ENCODE peak calls at places on chromosome 21, in five cellular contexts. X is HFF-Myc, D is psoas muscle, E is tibial artery, H is right atrium auricular region. S is an unnamed sample.

GRCh38 chr21:43667191-43667904 is 8.0 kb downstream of the RRP1B start:
- DNase-seq in D (no peak), X (no peak), E (no peak), H (no peak), S (no peak)

GRCh38 chr21:7951854-7952519 is 2569.4 kb upstream of the TPTE start:
- DNase-seq in D (no peak), E (no peak), X (no peak), H (no peak), S (no peak)

GRCh38 chr21:44449473-44450363 is 5.6 kb upstream of the LRRC3 start:
- DNase-seq in X (no peak), E (peak), H (no peak), D (no peak), S (no peak)

GRCh38 chr21:27225142-27225541 is 258.3 kb upstream of the ADAMTS5 start:
- DNase-seq in E (no peak), X (no peak), D (no peak), H (no peak), S (no peak)

GRCh38 chr21:36747815-36748381 is 49.0 kb downstream of the SIM2 start:
- DNase-seq in X (no peak), D (peak), H (no peak), E (no peak), S (no peak)

GRCh38 chr21:15730484-15731242 is 881 bp downstream of the USP25 start:
- DNase-seq in D (no peak), H (no peak), X (no peak), E (peak), S (no peak)

GRCh38 chr21:15498455-15498854 is 231.3 kb upstream of the USP25 start:
- DNase-seq in X (no peak), E (no peak), D (no peak), H (no peak), S (no peak)

GRCh38 chr21:44365251-44365966 is 12.0 kb downstream of the TRPM2 start:
- DNase-seq in H (no peak), E (no peak), X (no peak), D (no peak), S (no peak)

GRCh38 chr21:22813201-22813600 is 1815.0 kb downstream of the NCAM2 start:
- DNase-seq in D (no peak), H (no peak), X (no peak), E (no peak), S (no peak)

GRCh38 chr21:43196789-43197188 is 28.0 kb downstream of the CRYAA start:
- DNase-seq in X (no peak), E (no peak), H (no peak), D (no peak), S (peak)

GRCh38 chr21:43643193-43643592 is 16.1 kb downstream of the HSF2BP start:
- DNase-seq in X (no peak), E (no peak), H (no peak), D (no peak), S (no peak)

GRCh38 chr21:18478513-18478912 is 74.9 kb upstream of the TMPRSS15 start:
- DNase-seq in D (no peak), E (no peak), X (no peak), H (no peak), S (no peak)

GRCh38 chr21:21232320-21232719 is 234.1 kb downstream of the NCAM2 start:
- DNase-seq in X (no peak), D (no peak), H (no peak), E (no peak), S (no peak)

GRCh38 chr21:30518876-30519275 is 16.9 kb upstream of the KRTAP19-5 start:
- DNase-seq in D (no peak), H (no peak), X (no peak), E (no peak), S (no peak)

GRCh38 chr21:37562920-37563640 is 196.5 kb downstream of the DYRK1A start:
- DNase-seq in E (peak), D (peak), H (no peak), X (no peak), S (no peak)

GRCh38 chr21:45018131-45019075 is 56.0 kb upstream of the ADARB1 start:
- DNase-seq in D (peak), E (peak), X (no peak), H (no peak), S (no peak)

GRCh38 chr21:35649186-35649585 is 411.1 kb downstream of the SETD4 start:
- DNase-seq in E (no peak), X (no peak), D (no peak), H (no peak), S (no peak)

GRCh38 chr21:38769253-38769780 is 36.4 kb upstream of the ETS2 start:
- DNase-seq in D (no peak), X (no peak), H (no peak), E (no peak), S (no peak)

GRCh38 chr21:38766987-38767722 is 38.6 kb upstream of the ETS2 start:
- DNase-seq in H (peak), X (no peak), E (no peak), D (no peak), S (no peak)

GRCh38 chr21:38771536-38771935 is 34.2 kb upstream of the ETS2 start:
- DNase-seq in H (no peak), E (no peak), D (no peak), X (no peak), S (no peak)

GRCh38 chr21:38770660-38771059 is 35.1 kb upstream of the ETS2 start:
- DNase-seq in D (no peak), X (no peak), H (no peak), E (no peak), S (no peak)

GRCh38 chr21:38768385-38769071 is 37.2 kb upstream of the ETS2 start:
- DNase-seq in E (no peak), X (peak), D (no peak), H (no peak), S (no peak)
- TF ChIP-seq CTCF in E (no peak), X (no peak), D (no peak), H (no peak), S (no peak)

GRCh38 chr21:34071683-34072082 is 1.7 kb upstream of the MRPS6 start:
- DNase-seq in H (no peak), E (no peak), D (no peak), X (no peak), S (no peak)
- TF ChIP-seq CTCF in H (no peak), E (no peak), D (no peak), X (no peak), S (no peak)

DNA sequence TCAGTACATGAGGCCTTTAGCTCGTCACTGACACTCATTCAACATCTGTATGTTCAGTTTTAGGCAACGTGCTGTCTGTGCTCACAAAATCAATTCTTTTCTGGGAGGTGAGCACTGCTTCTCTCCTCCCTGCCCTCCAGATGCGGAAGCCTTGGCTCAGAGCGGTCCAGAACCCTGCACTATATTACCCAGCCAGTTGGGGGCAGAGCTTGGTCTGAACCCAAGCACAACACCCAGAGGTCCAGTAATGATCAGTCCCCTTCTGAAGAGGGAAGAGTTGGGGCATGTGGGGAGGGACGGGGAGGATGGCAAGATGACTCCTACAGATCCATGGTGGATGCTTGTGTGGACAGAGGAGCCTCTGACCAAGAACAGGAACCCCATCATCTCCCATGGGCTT is 5.6 kb upstream of the DSCAM start:
- DNase-seq in D (no peak), H (no peak), X (no peak), E (no peak), S (no peak)
- TF ChIP-seq CTCF in D (no peak), H (no peak), X (no peak), E (no peak), S (peak)

GRCh38 chr21:32535616-32536015 is 49.7 kb downstream of the TCP10L start:
- DNase-seq in X (no peak), H (no peak), D (no peak), E (no peak), S (no peak)
- TF ChIP-seq CTCF in X (no peak), H (no peak), D (no peak), E (no peak), S (no peak)

GRCh38 chr21:41931041-41931451 is 22.8 kb downstream of the C2CD2 start:
- DNase-seq in H (no peak), D (no peak), X (no peak), E (no peak), S (no peak)

GRCh38 chr21:41933259-41934079 is 20.3 kb downstream of the C2CD2 start:
- DNase-seq in E (no peak), D (no peak), X (no peak), H (no peak), S (no peak)

GRCh38 chr21:41932191-41932575 is 21.6 kb downstream of the C2CD2 start:
- DNase-seq in D (peak), E (no peak), X (peak), H (peak), S (no peak)

GRCh38 chr21:41929248-41929647 is 24.6 kb downstream of the C2CD2 start:
- DNase-seq in X (no peak), E (no peak), D (no peak), H (no peak), S (no peak)

DNA sequence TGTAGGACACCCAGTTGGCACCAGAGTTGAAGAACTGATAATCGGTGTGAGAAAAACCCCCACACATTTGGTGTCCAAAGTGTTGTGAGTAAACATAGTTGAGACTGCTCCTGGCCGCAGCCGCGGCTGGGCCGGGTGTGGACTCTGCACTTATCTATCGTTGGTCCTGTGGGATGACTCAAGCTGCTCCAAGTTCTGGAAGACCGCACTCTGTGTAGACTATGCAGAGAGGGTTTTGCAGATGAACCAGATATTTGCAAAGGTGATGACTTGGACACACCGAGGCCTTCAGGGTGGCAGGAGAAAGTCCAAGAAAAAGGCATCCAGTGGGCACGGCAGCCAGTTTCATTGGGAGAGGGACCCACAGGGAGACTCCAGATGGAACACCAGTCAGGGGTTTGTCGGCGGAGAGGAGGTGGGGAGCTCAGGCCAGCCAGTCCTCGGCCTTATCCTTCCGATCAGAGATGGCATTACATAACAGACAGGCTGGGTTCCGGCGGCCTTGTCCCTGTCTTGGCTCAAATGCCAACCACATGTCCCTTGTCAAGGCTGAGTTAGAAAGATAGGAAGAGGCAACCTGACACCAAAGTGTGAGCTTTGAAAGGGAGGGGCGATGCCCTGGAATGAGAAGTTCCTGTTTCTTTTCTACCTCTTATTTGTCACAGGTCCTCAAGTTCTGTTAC is 21.1 kb downstream of the C2CD2 start:
- DNase-seq in E (no peak), H (peak), D (peak), X (no peak), S (no peak)
- TF ChIP-seq CTCF in E (no peak), H (no peak), D (no peak), X (no peak), S (no peak)

DNA sequence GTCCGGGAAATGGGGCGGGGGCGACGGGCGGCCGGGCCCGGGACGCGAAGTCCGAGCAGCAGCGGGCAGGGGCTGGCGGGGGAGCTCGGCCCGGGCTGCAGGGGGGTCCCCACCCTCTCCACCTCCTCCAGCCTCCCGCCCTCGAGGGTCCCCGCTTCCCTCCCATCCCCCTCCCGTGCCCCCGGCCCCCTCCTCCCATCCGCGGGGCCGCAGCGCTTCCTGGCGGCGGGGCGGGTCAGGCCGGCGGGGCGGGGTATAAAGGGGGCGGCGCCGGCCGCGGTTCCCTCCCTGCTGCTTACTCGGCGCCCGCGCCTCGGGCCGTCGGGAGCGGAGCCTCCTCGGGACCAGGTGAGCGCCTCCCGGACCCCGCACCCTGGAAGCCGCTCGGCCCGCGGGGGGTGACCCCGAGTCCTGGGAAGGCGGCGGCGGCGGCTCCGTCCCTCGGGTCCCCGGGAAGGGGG is at the start of gene COL6A2:
- DNase-seq in D (peak), X (no peak), H (peak), E (peak), S (no peak)
- TF ChIP-seq CTCF in D (peak), X (no peak), H (peak), E (peak), S (no peak)

GRCh38 chr21:25005388-25005787 is 601.9 kb downstream of the MRPL39 start:
- DNase-seq in D (no peak), H (no peak), X (no peak), E (no peak), S (no peak)
- TF ChIP-seq CTCF in D (no peak), H (no peak), X (no peak), E (no peak), S (no peak)